ENCODE peak calls at places on chromosomes 11 and 22, in eight cellular contexts. T, U, Z, Y, K, G, J and I are unnamed samples.

GRCh38 chr11:74452366-74452765 is 15.0 kb downstream of the KCNE3 start:
- DNase-seq in T (no peak), U (no peak), Z (no peak), Y (no peak), K (no peak), G (no peak), J (no peak), I (no peak)

GRCh38 chr11:102050927-102051575 is 3.8 kb downstream of the CFAP300 start:
- DNase-seq in T (no peak), U (no peak), Z (no peak), Y (no peak), K (no peak), G (no peak), J (no peak), I (no peak)

GRCh38 chr11:115503083-115503885 is 931 bp downstream of the CADM1 start:
- DNase-seq in T (peak; percentile 34), U (peak; percentile 85), Z (peak; percentile 51), Y (peak; percentile 79), K (no peak), G (peak; percentile 74), J (peak; percentile 71), I (peak; percentile 84)

GRCh38 chr22:31328545-31328960 is 17.6 kb downstream of the PATZ1 start:
- DNase-seq in T (no peak), U (no peak), Z (no peak), Y (no peak), K (no peak), G (no peak), J (no peak), I (no peak)

GRCh38 chr22:43424865-43425630 is 13.2 kb downstream of the MPPED1 start:
- DNase-seq in T (no peak), U (no peak), Z (no peak), Y (no peak), K (no peak), G (no peak), J (no peak), I (no peak)

GRCh38 chr11:67262731-67263675 is 3.3 kb upstream of the GRK2 start:
- DNase-seq in T (peak; percentile 92), U (peak; percentile 83), Z (peak; percentile 94), Y (peak; percentile 76), K (peak; percentile 39), G (peak; percentile 92), J (peak; percentile 91), I (peak; percentile 88)

GRCh38 chr22:50665212-50665611 is 7.4 kb upstream of the SHANK3 start:
- DNase-seq in T (no peak), U (no peak), Z (no peak), Y (no peak), K (no peak), G (no peak), J (no peak), I (no peak)

GRCh38 chr11:98207086-98207485 is 813.7 kb upstream of the CNTN5 start:
- DNase-seq in T (no peak), U (no peak), Z (no peak), Y (no peak), K (no peak), G (no peak), J (no peak), I (no peak)

GRCh38 chr22:39236321-39237275 is 8.2 kb downstream of the PDGFB start:
- DNase-seq in T (no peak), U (no peak), Z (no peak), Y (peak; percentile 95), K (no peak), G (no peak), J (no peak), I (no peak)

GRCh38 chr22:22743128-22743760 is 98.8 kb downstream of the GGTLC2 start:
- DNase-seq in T (no peak), U (no peak), Z (no peak), Y (no peak), K (no peak), G (no peak), J (no peak), I (no peak)

GRCh38 chr11:55106391-55106790 is 155.6 kb upstream of the TRIM48 start:
- DNase-seq in T (no peak), U (no peak), Z (no peak), Y (no peak), K (no peak), G (no peak), J (no peak), I (no peak)

GRCh38 chr11:119056397-119056999 is 507 bp downstream of the HYOU1 start:
- DNase-seq in T (peak; percentile 19), U (peak; percentile 61), Z (peak; percentile 54), Y (peak; percentile 80), K (no peak), G (peak; percentile 78), J (peak; percentile 80), I (peak; percentile 63)

GRCh38 chr11:10117709-10118341 is 176.2 kb downstream of the SBF2 start:
- DNase-seq in T (peak; percentile 25), U (no peak), Z (peak; percentile 77), Y (no peak), K (no peak), G (no peak), J (no peak), I (no peak)

GRCh38 chr22:49119551-49119952 is 708.1 kb downstream of the BRD1 start:
- DNase-seq in T (no peak), U (peak; percentile 47), Z (no peak), Y (no peak), K (no peak), G (no peak), J (no peak), I (peak; percentile 62)
- H3K27me3 ChIP-seq in T (peaks cover 3% of the 10 kb centered on the region), U (no peaks in the 10 kb centered on the region), Z (no peaks in the 10 kb centered on the region), Y (peaks cover 71% of the 10 kb centered on the region), K (peaks cover 8% of the 10 kb centered on the region), G (no peaks in the 10 kb centered on the region), J (no peaks in the 10 kb centered on the region), I (no peaks in the 10 kb centered on the region)

GRCh38 chr11:109940816-109941215 is 152.4 kb upstream of the ZC3H12C start:
- DNase-seq in T (peak; percentile 97), U (no peak), Z (peak; percentile 95), Y (no peak), K (peak; percentile 39), G (no peak), J (no peak), I (peak; percentile 10)
- TF ChIP-seq EZH2phosphoT487 in T (no peak), U (no peak), Z (no peak), Y (no peak), K (no peak), G (no peak), J (no peak), I (no peak)

GRCh38 chr11:34250732-34251639 is 106.8 kb downstream of the ABTB2 start:
- DNase-seq in T (peak; percentile 91), U (peak; percentile 56), Z (peak; percentile 80), Y (no peak), K (peak; percentile 75), G (peak; percentile 57), J (peak; percentile 53), I (peak; percentile 18)

GRCh38 chr11:34252651-34253050 is 105.2 kb downstream of the ABTB2 start:
- DNase-seq in T (no peak), U (no peak), Z (no peak), Y (no peak), K (no peak), G (no peak), J (no peak), I (no peak)

GRCh38 chr11:34251640-34251980 is 106.2 kb downstream of the ABTB2 start:
- DNase-seq in T (no peak), U (no peak), Z (peak; percentile 74), Y (no peak), K (no peak), G (no peak), J (no peak), I (no peak)

GRCh38 chr11:34249439-34250073 is 108.3 kb downstream of the ABTB2 start:
- DNase-seq in T (no peak), U (no peak), Z (no peak), Y (no peak), K (no peak), G (no peak), J (no peak), I (no peak)

GRCh38 chr11:34252015-34252414 is 105.8 kb downstream of the ABTB2 start:
- DNase-seq in T (no peak), U (no peak), Z (no peak), Y (no peak), K (no peak), G (no peak), J (no peak), I (no peak)
- H3K27me3 ChIP-seq in T (no peaks in the 10 kb centered on the region), U (no peaks in the 10 kb centered on the region), Z (no peaks in the 10 kb centered on the region), Y (no peaks in the 10 kb centered on the region), K (no peaks in the 10 kb centered on the region), G (no peaks in the 10 kb centered on the region), J (no peaks in the 10 kb centered on the region), I (no peaks in the 10 kb centered on the region)

DNA sequence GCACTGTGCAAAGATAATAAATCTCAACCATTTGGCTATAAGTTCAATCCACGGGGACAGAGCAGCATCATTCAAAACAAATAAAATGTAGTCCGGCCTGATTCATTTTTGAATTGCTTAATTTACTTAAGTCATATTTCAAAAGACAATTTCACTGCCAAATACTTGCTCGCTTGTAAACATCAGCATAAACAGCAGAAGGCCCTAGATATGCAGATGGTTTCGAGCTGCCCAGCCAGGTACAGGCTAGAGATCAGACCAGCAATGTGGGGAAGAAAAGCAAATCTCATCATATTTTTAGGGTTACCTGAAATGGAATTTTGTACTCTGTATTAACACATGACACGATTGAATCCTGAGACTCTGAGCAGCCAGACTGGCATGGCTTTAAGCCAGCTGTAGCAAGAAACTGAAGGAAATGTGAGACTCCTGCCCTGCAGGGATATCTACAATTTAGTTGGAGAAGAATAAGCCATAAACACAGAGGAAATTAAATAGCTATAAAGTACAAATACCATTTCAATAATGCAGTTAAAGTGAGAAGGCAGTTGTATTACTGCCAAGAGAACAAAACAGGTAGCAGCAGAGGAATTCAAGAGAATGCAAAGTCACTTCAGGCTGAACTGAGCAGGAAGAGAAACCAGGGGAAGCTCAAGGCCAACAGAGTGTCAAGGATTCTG is 440.3 kb downstream of the ETS1 start:
- DNase-seq in T (peak; percentile 86), U (no peak), Z (peak; percentile 31), Y (no peak), K (no peak), G (no peak), J (peak; percentile 23), I (no peak)
- TF ChIP-seq EZH2phosphoT487 in T (no peak), U (no peak), Z (no peak), Y (no peak), K (no peak), G (no peak), J (no peak), I (no peak)

GRCh38 chr11:128533473-128533872 is 53.9 kb downstream of the ETS1 start:
- DNase-seq in T (no peak), U (no peak), Z (no peak), Y (no peak), K (no peak), G (no peak), J (no peak), I (no peak)
- H3K27me3 ChIP-seq in T (no peaks in the 10 kb centered on the region), U (peaks cover 99% of the 10 kb centered on the region), Z (no peaks in the 10 kb centered on the region), Y (no peaks in the 10 kb centered on the region), K (peaks cover 31% of the 10 kb centered on the region), G (no peaks in the 10 kb centered on the region), J (no peaks in the 10 kb centered on the region), I (no peaks in the 10 kb centered on the region)